ENCODE peak calls at places on chromosomes 4 and X, in five cellular contexts. J, U, Q, H and M are unnamed samples.
A peak's percentile ranks its signal among the peaks of the same experiment; 100 is the strongest.

GRCh38 chr4:99861120-99861905 is 32.9 kb downstream of the LAMTOR3 start:
- DNase-seq in J (no peak), U (no peak), Q (no peak), H (no peak), M (no peak)

GRCh38 chrX:56766554-56767412 is 37.7 kb downstream of the NBDY start:
- DNase-seq in J (no peak), Q (no peak), U (no peak), H (no peak), M (no peak)

GRCh38 chr4:84582988-84583870 is at the start of gene CDS1:
- DNase-seq in H (no peak), J (no peak), U (no peak), Q (no peak), M (peak; percentile 44)

GRCh38 chrX:39059866-39060265 is 258.6 kb downstream of the MID1IP1 start:
- DNase-seq in H (no peak), U (no peak), Q (no peak), J (no peak), M (no peak)

GRCh38 chrX:56920338-56920997 is 74.9 kb downstream of the SPIN3 start:
- DNase-seq in Q (no peak), J (no peak), H (no peak), U (no peak), M (no peak)

GRCh38 chr4:101279377-101279871 is 67.9 kb downstream of the PPP3CA start:
- DNase-seq in J (peak; percentile 45), U (peak; percentile 20), H (no peak), Q (no peak), M (no peak)

GRCh38 chrX:8743126-8743732 is 11.3 kb upstream of the ANOS1 start:
- DNase-seq in Q (no peak), H (no peak), U (no peak), J (peak; percentile 56), M (peak; percentile 36)

GRCh38 chr4:10087152-10087791 is 29.3 kb downstream of the WDR1 start:
- DNase-seq in H (no peak), U (no peak), J (no peak), Q (no peak), M (no peak)

GRCh38 chrX:1661048-1661921 is 46.4 kb downstream of the ASMT start:
- DNase-seq in Q (no peak), J (peak; percentile 84), H (no peak), U (no peak), M (no peak)

GRCh38 chr4:20992002-20992401 is 291.7 kb downstream of the PACRGL start:
- DNase-seq in H (no peak), U (peak; percentile 20), J (no peak), Q (no peak), M (no peak)

GRCh38 chr4:156101571-156101970 is 147.9 kb upstream of the CTSO start:
- DNase-seq in J (no peak), U (no peak), Q (no peak), H (no peak), M (no peak)

GRCh38 chr4:186886759-186887158 is 163.1 kb upstream of the FAT1 start:
- DNase-seq in Q (no peak), H (no peak), J (no peak), U (no peak), M (no peak)

GRCh38 chr4:171718069-171718468 is 95.1 kb upstream of the GALNTL6 start:
- DNase-seq in Q (no peak), H (no peak), U (no peak), J (no peak), M (no peak)

GRCh38 chr4:147370473-147370872 is 110.4 kb upstream of the EDNRA start:
- DNase-seq in J (no peak), U (peak; percentile 9), Q (no peak), H (no peak), M (no peak)

GRCh38 chrX:138765061-138765460 is 53.5 kb upstream of the FGF13 start:
- DNase-seq in U (no peak), Q (no peak), H (no peak), J (no peak), M (no peak)

GRCh38 chr4:182885738-182886077 is 31.5 kb downstream of the DCTD start:
- DNase-seq in U (no peak), J (no peak), Q (no peak), H (no peak), M (no peak)